ENCODE peak calls at places on chromosomes 1 and 21, in four cellular contexts. P, W, Z and Q are unnamed samples. For H3K27me3, the result is how much of the 10 kb centered on the place peaks cover.

GRCh38 chr1:7752512-7753417 is 18.3 kb upstream of the VAMP3 start:
- DNase-seq in P (peak), W (peak), Z (no peak), Q (peak)

GRCh38 chr1:213684454-213684853 is 303.3 kb upstream of the PROX1 start:
- DNase-seq in P (no peak), W (no peak), Z (no peak), Q (no peak)

GRCh38 chr1:118388341-118388740 is 203.3 kb upstream of the SPAG17 start:
- DNase-seq in P (no peak), W (peak), Z (no peak), Q (no peak)

GRCh38 chr1:53367503-53368313 is 39.8 kb upstream of the LRP8 start:
- DNase-seq in P (peak), W (no peak), Z (no peak), Q (no peak)

GRCh38 chr1:44808063-44808937 is at the start of gene BTBD19:
- DNase-seq in P (peak), W (peak), Z (no peak), Q (peak)

GRCh38 chr1:84141177-84142003 is 2.7 kb upstream of the PRKACB start:
- DNase-seq in P (no peak), W (no peak), Z (no peak), Q (peak)

GRCh38 chr1:209086486-209087192 is 496.9 kb upstream of the CAMK1G start:
- DNase-seq in P (no peak), W (no peak), Z (no peak), Q (no peak)

GRCh38 chr1:8822383-8823294 is 5.2 kb upstream of the RERE start:
- DNase-seq in P (no peak), W (peak), Z (no peak), Q (peak)

GRCh38 chr1:92317836-92318493 is 19.1 kb downstream of the RPAP2 start:
- DNase-seq in P (no peak), W (no peak), Z (no peak), Q (no peak)

GRCh38 chr1:33914531-33914930 is 50.7 kb downstream of the HMGB4 start:
- DNase-seq in P (no peak), W (no peak), Z (no peak), Q (no peak)

GRCh38 chr1:154446292-154446691 is 41.1 kb downstream of the IL6R start:
- DNase-seq in P (no peak), W (peak), Z (no peak), Q (peak)

GRCh38 chr1:6301526-6301925 is 40.6 kb upstream of the GPR153 start:
- DNase-seq in P (no peak), W (no peak), Z (no peak), Q (peak)

GRCh38 chr1:47763456-47764171 is 233.6 kb downstream of the TRABD2B start:
- DNase-seq in P (no peak), W (no peak), Z (no peak), Q (peak)

GRCh38 chr1:78101514-78101913 is 55.7 kb downstream of the GIPC2 start:
- DNase-seq in P (no peak), W (peak), Z (no peak), Q (peak)

GRCh38 chr1:62800825-62801306 is 16.9 kb downstream of the ATG4C start:
- DNase-seq in P (no peak), W (no peak), Z (no peak), Q (peak)

GRCh38 chr1:94543003-94543402 is 1.4 kb upstream of the F3 start:
- DNase-seq in P (no peak), W (peak), Z (no peak), Q (peak)

GRCh38 chr21:42878678-42878992 is 704 bp downstream of the WDR4 start:
- DNase-seq in P (no peak), W (no peak), Z (no peak), Q (no peak)

GRCh38 chr1:21599402-21599801 is 69.8 kb downstream of the RAP1GAP start:
- DNase-seq in P (no peak), W (no peak), Z (no peak), Q (no peak)

GRCh38 chr1:199283814-199284213 is 645.0 kb downstream of the PTPRC start:
- DNase-seq in P (no peak), W (no peak), Z (no peak), Q (no peak)

GRCh38 chr1:86733340-86733739 is 29.0 kb downstream of the SH3GLB1 start:
- DNase-seq in P (no peak), W (no peak), Z (no peak), Q (no peak)

GRCh38 chr1:11646317-11646716 is 7.9 kb downstream of the FBXO2 start:
- DNase-seq in P (no peak), W (no peak), Z (no peak), Q (no peak)

GRCh38 chr1:43441166-43441893 is 12.4 kb downstream of the HYI start:
- DNase-seq in P (peak), W (no peak), Z (no peak), Q (no peak)

GRCh38 chr1:246104927-246105326 is 402.2 kb downstream of the SMYD3 start:
- DNase-seq in P (no peak), W (no peak), Z (no peak), Q (no peak)

GRCh38 chr1:63343922-63344321 is 21.6 kb downstream of the FOXD3 start:
- DNase-seq in P (peak), W (peak), Z (no peak), Q (no peak)

GRCh38 chr1:190102757-190103326 is 374.8 kb downstream of the BRINP3 start:
- DNase-seq in P (no peak), W (no peak), Z (no peak), Q (no peak)

GRCh38 chr1:214010717-214011116 is 22.9 kb downstream of the PROX1 start:
- DNase-seq in P (no peak), W (no peak), Z (no peak), Q (no peak)

GRCh38 chr1:33388989-33389771 is 41.7 kb downstream of the PHC2 start:
- DNase-seq in P (no peak), W (no peak), Z (no peak), Q (peak)

GRCh38 chr1:160097196-160097910 is 1.1 kb downstream of the IGSF8 start:
- DNase-seq in P (no peak), W (peak), Z (no peak), Q (no peak)

GRCh38 chr1:27934818-27935549 is at the start of gene SMPDL3B:
- DNase-seq in P (peak), W (peak), Z (peak), Q (no peak)

GRCh38 chr1:201051399-201051798 is 27.9 kb upstream of the KIF21B start:
- DNase-seq in P (no peak), W (no peak), Z (no peak), Q (no peak)

GRCh38 chr1:202131956-202132821 is 9.5 kb downstream of the GPR37L1 start:
- DNase-seq in P (no peak), W (peak), Z (no peak), Q (no peak)

GRCh38 chr1:223337174-223337869 is 26.7 kb downstream of the SUSD4 start:
- DNase-seq in P (no peak), W (no peak), Z (no peak), Q (no peak)

GRCh38 chr1:115340879-115341278 is 2.8 kb upstream of the NGF start:
- DNase-seq in P (no peak), W (no peak), Z (no peak), Q (no peak)

GRCh38 chr1:198253668-198254067 is 96.9 kb downstream of the NEK7 start:
- DNase-seq in P (no peak), W (no peak), Z (no peak), Q (peak)

DNA sequence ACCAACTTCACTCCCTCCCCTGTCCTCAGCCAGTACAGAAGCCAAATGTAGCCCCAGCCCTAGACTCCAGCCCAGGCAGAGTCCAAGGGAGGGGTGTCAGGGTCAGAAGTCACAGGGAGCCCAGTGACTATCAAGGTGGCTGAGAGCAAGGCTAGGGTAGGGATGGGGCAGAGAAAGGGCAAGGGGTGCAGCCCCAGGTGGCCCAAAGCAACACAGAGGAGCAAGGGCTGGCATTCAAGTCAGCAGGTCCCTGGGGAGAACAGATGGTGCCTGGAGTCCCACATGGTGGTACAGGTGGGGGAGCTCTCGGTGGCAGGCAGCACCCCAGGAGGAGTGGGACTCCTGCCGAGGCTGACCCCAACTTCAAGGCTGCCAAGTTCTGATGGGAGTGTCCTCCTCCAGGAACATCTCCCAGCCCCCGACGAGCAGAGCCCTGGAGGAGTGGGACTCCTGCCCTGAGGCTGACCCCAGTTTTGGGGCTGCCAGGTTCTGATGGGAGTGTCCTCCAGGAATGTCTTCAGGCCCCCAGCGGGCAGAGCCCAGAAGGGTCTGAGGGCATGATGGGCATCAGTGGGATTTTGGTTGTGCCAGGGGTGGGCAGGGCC is 3.7 kb upstream of the DVL1 start:
- DNase-seq in P (no peak), W (no peak), Z (no peak), Q (no peak)
- H3K27me3 ChIP-seq in P (under half), W (under half), Z (under half), Q (under half)

DNA sequence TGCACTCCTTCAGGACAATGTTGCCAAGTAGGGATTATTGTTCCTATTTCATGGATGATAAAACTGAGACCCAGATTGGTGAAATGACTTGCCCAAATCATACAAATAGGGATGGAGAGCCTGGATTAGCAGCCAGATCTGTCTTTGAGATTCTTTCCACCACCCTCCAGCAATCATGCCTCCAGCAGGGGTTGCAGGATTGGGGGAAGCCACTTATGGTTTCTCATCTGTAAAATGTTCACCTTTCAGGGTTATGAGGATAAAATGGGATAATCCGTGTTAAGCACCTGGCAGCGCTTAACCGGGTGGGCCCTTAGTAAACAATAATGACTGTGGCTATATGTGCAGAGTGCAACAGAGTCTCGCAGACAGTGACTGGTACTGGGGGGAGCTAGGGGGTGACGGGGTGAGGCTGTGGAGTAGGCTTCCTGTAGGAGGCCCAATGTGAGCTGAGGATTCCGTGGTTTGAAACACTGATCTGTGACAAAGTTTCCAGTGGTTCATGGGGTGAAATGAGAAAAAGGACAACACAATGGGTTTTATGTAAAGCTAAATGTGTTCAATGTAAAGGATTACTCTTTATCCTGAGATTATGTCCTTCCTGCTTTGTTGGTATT is 33.7 kb upstream of the FOXO6 start:
- DNase-seq in P (no peak), W (no peak), Z (no peak), Q (no peak)
- H4K5ac ChIP-seq in P (no peak), W (no peak), Z (no peak), Q (no peak)

GRCh38 chr1:50426702-50427085 is 3.5 kb upstream of the DMRTA2 start:
- DNase-seq in P (no peak), W (peak), Z (no peak), Q (no peak)
- H3K27me3 ChIP-seq in P (half or more), W (half or more), Z (half or more), Q (half or more)

GRCh38 chr1:38622197-38622596 is 237.4 kb downstream of the RRAGC start:
- DNase-seq in P (no peak), W (no peak), Z (no peak), Q (no peak)
- H4K5ac ChIP-seq in P (no peak), W (no peak), Z (no peak), Q (no peak)

GRCh38 chr1:228792601-228793000 is 57.3 kb downstream of the RHOU start:
- DNase-seq in P (no peak), W (no peak), Z (no peak), Q (no peak)
- H3K27me3 ChIP-seq in P (under half), W (under half), Z (under half), Q (under half)